ENCODE peak calls at places on chromosome 14, in eight cellular contexts. N, T, P, S, I, U, Z and D are unnamed samples.

GRCh38 chr14:102928412-102929348 is 6.2 kb downstream of the AMN start:
- DNase-seq in U (peak), N (peak), S (peak), P (no peak), Z (no peak), I (peak), T (peak), D (peak)

GRCh38 chr14:51319181-51319597 is 79.1 kb downstream of the TMX1 start:
- DNase-seq in N (no peak), U (no peak), Z (no peak), S (no peak), I (no peak), P (no peak), T (no peak), D (no peak)

GRCh38 chr14:93548102-93548843 is 117.5 kb downstream of the UNC79 start:
- DNase-seq in T (no peak), Z (no peak), P (no peak), I (no peak), U (peak), S (peak), N (no peak), D (no peak)

GRCh38 chr14:90523961-90524875 is 127.4 kb downstream of the CALM1 start:
- DNase-seq in I (no peak), U (no peak), S (no peak), N (no peak), T (no peak), P (no peak), Z (no peak), D (no peak)

GRCh38 chr14:89429206-89430091 is 12.4 kb upstream of the FOXN3 start:
- DNase-seq in S (no peak), P (no peak), U (peak), Z (no peak), I (peak), N (no peak), T (peak), D (no peak)

GRCh38 chr14:81435578-81436295 is 35.6 kb upstream of the STON2 start:
- DNase-seq in Z (peak), P (no peak), S (peak), U (no peak), N (peak), I (peak), T (peak), D (peak)

GRCh38 chr14:59254146-59254910 is 65.9 kb downstream of the DAAM1 start:
- DNase-seq in Z (peak), T (no peak), S (no peak), U (no peak), I (peak), P (no peak), N (no peak), D (no peak)

GRCh38 chr14:45492876-45493275 is 239.9 kb upstream of the MIS18BP1 start:
- DNase-seq in T (no peak), U (no peak), S (no peak), N (no peak), Z (peak), I (no peak), P (no peak), D (no peak)

GRCh38 chr14:40847496-40847895 is 759.2 kb upstream of the LRFN5 start:
- DNase-seq in S (no peak), I (no peak), N (no peak), U (no peak), T (no peak), Z (no peak), P (no peak), D (no peak)

GRCh38 chr14:23160924-23161522 is 22.4 kb downstream of the SLC7A8 start:
- DNase-seq in T (peak), I (peak), N (peak), U (no peak), Z (peak), P (no peak), S (no peak), D (peak)

GRCh38 chr14:59354666-59355065 is 110.5 kb downstream of the GPR135 start:
- DNase-seq in P (no peak), Z (no peak), U (no peak), I (no peak), N (no peak), T (no peak), S (no peak), D (no peak)

GRCh38 chr14:66045572-66046021 is 440.6 kb upstream of the CCDC196 start:
- DNase-seq in I (peak), U (no peak), Z (no peak), P (no peak), N (no peak), T (no peak), S (no peak), D (no peak)

GRCh38 chr14:90775441-90775840 is 40.8 kb downstream of the TTC7B start:
- DNase-seq in T (no peak), P (no peak), S (no peak), N (no peak), U (no peak), I (no peak), Z (no peak), D (peak)

GRCh38 chr14:23530360-23531055 is 21.1 kb downstream of the ZFHX2 start:
- DNase-seq in I (no peak), T (no peak), N (no peak), S (no peak), P (peak), U (no peak), Z (no peak), D (no peak)

GRCh38 chr14:21026988-21027315 is 2.1 kb upstream of the NDRG2 start:
- DNase-seq in T (no peak), Z (peak), U (no peak), I (peak), S (no peak), N (peak), P (no peak), D (no peak)

GRCh38 chr14:65101631-65102440 is 481 bp downstream of the MAX start:
- DNase-seq in N (peak), P (no peak), T (no peak), Z (no peak), U (peak), I (peak), S (no peak), D (no peak)